ENCODE peak calls at places on chromosomes 12 and 14, in six cellular contexts. Q is lung, H is hepatocyte, Z is breast epithelium, J is lower leg skin, I is osteocyte. D is an unnamed sample.
A peak's percentile ranks its signal among the peaks of the same experiment; 100 is the strongest.

GRCh38 chr14:89576132-89576923 is 159.3 kb upstream of the FOXN3 start:
- DNase-seq in Q (no peak), H (no peak), Z (no peak), J (no peak), I (peak; percentile 13), D (no peak)

GRCh38 chr14:54566410-54567223 is at the start of gene SAMD4A:
- DNase-seq in Q (peak; percentile 73), H (peak; percentile 86), Z (peak; percentile 68), J (peak; percentile 96), I (peak; percentile 92), D (peak; percentile 53)

GRCh38 chr14:26255213-26255612 is 342.6 kb downstream of the NOVA1 start:
- DNase-seq in Q (no peak), H (peak; percentile 27), Z (no peak), J (no peak), I (no peak), D (no peak)

GRCh38 chr14:73610692-73611091 is 1.6 kb upstream of the ACOT6 start:
- DNase-seq in Q (no peak), H (peak; percentile 37), Z (no peak), J (no peak), I (no peak), D (no peak)

GRCh38 chr12:40560848-40561247 is 131.4 kb upstream of the CNTN1 start:
- DNase-seq in Q (no peak), H (no peak), Z (no peak), J (no peak), I (no peak), D (no peak)

GRCh38 chr14:94113073-94113472 is 2.5 kb downstream of the IFI27 start:
- DNase-seq in Q (no peak), H (no peak), Z (no peak), J (peak; percentile 58), I (no peak), D (no peak)

GRCh38 chr12:100128509-100128908 is 14.2 kb downstream of the BLTP3B start:
- DNase-seq in Q (no peak), H (peak; percentile 31), Z (no peak), J (no peak), I (no peak), D (no peak)

GRCh38 chr12:130712346-130713065 is 3.6 kb downstream of the RIMBP2 start:
- DNase-seq in Q (no peak), H (no peak), Z (no peak), J (peak; percentile 68), I (no peak), D (no peak)

GRCh38 chr14:36315159-36315853 is 5.1 kb downstream of the MBIP start:
- DNase-seq in Q (no peak), H (no peak), Z (no peak), J (no peak), I (no peak), D (no peak)

GRCh38 chr12:12467701-12468218 is 94.9 kb downstream of the DUSP16 start:
- DNase-seq in Q (peak; percentile 33), H (no peak), Z (no peak), J (no peak), I (no peak), D (peak; percentile 55)

GRCh38 chr12:119988440-119988787 is 622 bp upstream of the BICDL1 start:
- DNase-seq in Q (no peak), H (no peak), Z (no peak), J (no peak), I (no peak), D (no peak)

GRCh38 chr14:104364830-104365229 is 214.7 kb upstream of the C14orf180 start:
- DNase-seq in Q (no peak), H (no peak), Z (no peak), J (no peak), I (no peak), D (peak; percentile 39)

GRCh38 chr12:104733717-104734175 is 224.3 kb downstream of the SLC41A2 start:
- DNase-seq in Q (no peak), H (no peak), Z (no peak), J (no peak), I (no peak), D (no peak)

GRCh38 chr14:51867753-51868152 is 7.3 kb downstream of the GNG2 start:
- DNase-seq in Q (no peak), H (no peak), Z (no peak), J (no peak), I (no peak), D (no peak)

GRCh38 chr12:48121522-48121921 is 2.4 kb downstream of the PFKM start:
- DNase-seq in Q (no peak), H (no peak), Z (no peak), J (no peak), I (no peak), D (no peak)

GRCh38 chr14:91315844-91316267 is 71.4 kb upstream of the GPR68 start:
- DNase-seq in Q (no peak), H (no peak), Z (no peak), J (no peak), I (no peak), D (peak; percentile 67)

GRCh38 chr14:29627141-29627540 is 300.5 kb downstream of the PRKD1 start:
- DNase-seq in Q (no peak), H (no peak), Z (no peak), J (no peak), I (no peak), D (no peak)

GRCh38 chr12:131611416-131612091 is 99.3 kb upstream of the SFSWAP start:
- DNase-seq in Q (no peak), H (no peak), Z (no peak), J (no peak), I (no peak), D (no peak)

GRCh38 chr14:96345669-96346068 is 17.5 kb downstream of the ATG2B start:
- DNase-seq in Q (no peak), H (no peak), Z (no peak), J (no peak), I (no peak), D (no peak)

GRCh38 chr12:4703676-4704075 is 16.5 kb upstream of the GALNT8 start:
- DNase-seq in Q (no peak), H (no peak), Z (no peak), J (no peak), I (no peak), D (no peak)

DNA sequence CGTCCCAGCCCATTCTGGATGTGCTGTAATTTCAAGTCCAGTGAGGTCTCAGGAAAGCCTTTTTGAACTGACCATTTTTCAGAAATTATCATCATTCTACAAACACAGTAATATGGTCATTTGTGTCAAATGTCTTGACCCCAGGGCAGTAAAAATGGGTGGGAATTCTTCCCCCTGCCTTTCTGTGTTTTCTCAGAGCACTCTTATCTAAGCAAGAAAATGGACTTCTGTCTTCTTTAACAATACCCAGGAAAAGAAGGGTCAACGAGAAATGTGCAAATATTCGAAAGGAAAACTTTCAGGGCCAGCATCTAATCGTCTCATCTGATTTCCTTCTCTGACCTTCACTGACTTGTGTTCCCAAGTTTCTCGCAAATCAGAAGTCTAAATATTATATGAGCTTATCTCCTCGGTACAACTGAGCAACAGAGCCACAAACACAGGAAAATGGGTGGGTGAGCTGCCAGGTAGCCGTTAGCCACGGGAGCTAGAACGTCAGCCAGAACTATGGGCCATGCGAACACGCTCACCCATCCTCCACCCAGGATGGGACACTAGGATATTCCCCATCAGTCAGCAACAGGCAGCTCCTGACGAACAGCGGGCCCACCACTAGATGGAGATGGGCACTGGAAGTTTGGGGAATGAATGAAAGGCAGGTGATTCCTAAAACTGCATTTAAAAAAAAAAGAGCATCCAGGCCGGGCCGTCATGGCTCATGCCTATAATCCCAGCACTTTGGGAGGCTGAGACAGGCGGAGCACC is 57.1 kb downstream of the VWF start:
- DNase-seq in Q (no peak), H (peak; percentile 60), Z (no peak), J (no peak), I (no peak), D (no peak)
- TF ChIP-seq CTCF in Q (no peak), H (peak; percentile 55), Z (no peak), J (no peak), I (peak; percentile 55), D (peak; percentile 25)

GRCh38 chr12:72699362-72699761 is 427.2 kb downstream of the TRHDE start:
- DNase-seq in Q (no peak), H (no peak), Z (no peak), J (no peak), I (no peak), D (no peak)
- TF ChIP-seq CTCF in Q (no peak), H (no peak), Z (no peak), J (no peak), I (no peak), D (no peak)

DNA sequence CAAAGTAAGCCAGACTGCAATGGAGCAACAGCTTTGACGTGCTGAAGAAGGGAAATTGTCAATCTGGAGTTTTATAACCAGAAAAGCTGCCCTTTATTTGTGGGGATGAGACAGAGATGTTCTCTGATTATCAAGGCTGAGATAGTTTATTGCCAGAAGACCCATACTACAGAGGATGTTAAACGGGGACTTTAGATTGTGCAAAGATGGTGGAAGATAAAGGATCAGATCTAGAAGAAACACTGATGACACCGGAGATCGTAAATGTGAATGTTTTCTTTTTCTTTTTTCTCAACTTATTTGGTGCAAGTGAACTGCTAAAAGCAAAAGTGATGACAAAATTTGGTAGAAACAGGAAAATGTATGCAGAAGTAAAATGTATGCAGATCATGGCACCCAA is 178.3 kb upstream of the PLEKHG7 start:
- DNase-seq in Q (no peak), H (no peak), Z (no peak), J (no peak), I (no peak), D (no peak)
- TF ChIP-seq CTCF in Q (no peak), H (no peak), Z (no peak), J (no peak), I (no peak), D (no peak)

GRCh38 chr14:24037658-24038037 is 14.2 kb upstream of the CARMIL3 start:
- DNase-seq in Q (no peak), H (no peak), Z (no peak), J (no peak), I (no peak), D (peak; percentile 30)
- TF ChIP-seq CTCF in Q (no peak), H (no peak), Z (no peak), J (no peak), I (no peak), D (no peak)

GRCh38 chr14:27587103-27587502 is 989.3 kb upstream of the NOVA1 start:
- DNase-seq in Q (no peak), H (no peak), Z (no peak), J (no peak), I (no peak), D (no peak)
- TF ChIP-seq CTCF in Q (no peak), H (peak; percentile 1), Z (no peak), J (no peak), I (no peak), D (no peak)